ENCODE peak calls at places on chromosomes 4 and X, in five cellular contexts. N is Karpas-422, Z is HCT116, M is GM23248, G is fibroblast of lung. L is an unnamed sample.

GRCh38 chr4:174038481-174038880 is 245.0 kb downstream of the FBXO8 start:
- DNase-seq in N (no peak), Z (no peak), M (peak), G (no peak), L (no peak)

GRCh38 chr4:10496200-10496599 is 39.0 kb upstream of the ZNF518B start:
- DNase-seq in N (no peak), Z (no peak), M (no peak), G (no peak), L (no peak)

GRCh38 chr4:185997287-185997686 is 71.7 kb upstream of the TLR3 start:
- DNase-seq in N (no peak), Z (no peak), M (no peak), G (no peak), L (no peak)

GRCh38 chr4:113028074-113028473 is 21.4 kb upstream of the ANK2 start:
- DNase-seq in N (no peak), Z (no peak), M (no peak), G (no peak), L (no peak)

GRCh38 chr4:38861791-38862190 is 5.2 kb upstream of the TLR6 start:
- DNase-seq in N (peak), Z (no peak), M (no peak), G (no peak), L (no peak)

GRCh38 chrX:115940888-115941332 is 229.6 kb upstream of the AGTR2 start:
- DNase-seq in N (peak), Z (no peak), M (peak), G (peak), L (peak)

GRCh38 chr4:182325397-182325796 is 82.2 kb downstream of the TENM3 start:
- DNase-seq in N (no peak), Z (no peak), M (no peak), G (no peak), L (no peak)

GRCh38 chr4:124104101-124104500 is 608.4 kb downstream of the ANKRD50 start:
- DNase-seq in N (no peak), Z (no peak), M (no peak), G (no peak), L (peak)

GRCh38 chr4:107619065-107619464 is 101.0 kb downstream of the PAPSS1 start:
- DNase-seq in N (no peak), Z (no peak), M (peak), G (peak), L (peak)

GRCh38 chr4:30867427-30867826 is 147.3 kb downstream of the PCDH7 start:
- DNase-seq in N (no peak), Z (no peak), M (no peak), G (peak), L (peak)

GRCh38 chrX:135435933-135436332 is 14.2 kb downstream of the SMIM10L2A start:
- DNase-seq in N (no peak), Z (no peak), M (no peak), G (no peak), L (no peak)
- H3K9ac ChIP-seq in N (no peak), Z (no peak), M (no peak), G (no peak), L (no peak)

GRCh38 chr4:87584509-87584908 is 23.8 kb upstream of the DSPP start:
- DNase-seq in N (no peak), Z (no peak), M (no peak), G (no peak), L (no peak)

GRCh38 chr4:87592124-87592523 is 16.2 kb upstream of the DSPP start:
- DNase-seq in N (no peak), Z (no peak), M (no peak), G (no peak), L (no peak)

DNA sequence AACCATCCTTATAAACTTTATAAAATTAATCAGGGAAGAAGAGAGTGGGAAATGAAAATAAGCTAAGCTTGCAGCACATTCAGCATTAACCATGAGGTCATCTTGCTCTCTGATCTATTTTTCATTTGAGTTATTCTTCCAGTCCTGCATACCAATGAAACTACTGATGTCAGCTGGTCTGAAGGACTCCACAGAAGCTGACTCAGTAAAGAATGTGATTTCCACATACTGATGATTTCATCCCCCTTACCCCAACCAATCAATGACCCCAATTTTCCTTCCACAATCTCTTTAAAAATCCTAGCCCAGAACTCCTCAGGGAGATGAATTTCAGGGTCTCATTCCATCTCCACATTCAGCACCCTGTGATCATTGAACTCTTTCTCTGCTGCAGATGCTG is 18.8 kb upstream of the DSPP start:
- DNase-seq in N (no peak), Z (no peak), M (peak), G (peak), L (peak)
- H3K9ac ChIP-seq in N (no peak), Z (no peak), M (no peak), G (no peak), L (no peak)

DNA sequence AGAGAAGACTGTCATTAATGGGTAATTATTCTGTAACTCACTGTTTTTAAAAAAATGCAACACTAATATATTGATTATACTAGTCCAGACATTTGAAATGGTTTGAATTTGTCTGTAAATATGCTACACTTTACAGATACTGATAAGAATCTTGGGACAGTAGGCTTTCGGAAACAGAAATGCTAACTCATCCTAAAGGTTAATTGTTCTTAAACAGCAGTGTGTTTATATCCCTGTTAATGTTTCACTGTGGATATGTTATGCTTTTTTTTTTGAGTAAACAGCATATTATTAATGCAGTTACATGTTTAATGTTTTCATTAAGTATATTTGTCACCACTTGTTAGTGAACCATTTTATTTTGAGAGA is 31.4 kb downstream of the EXOC1 start:
- DNase-seq in N (no peak), Z (no peak), M (no peak), G (no peak), L (no peak)
- H3K9ac ChIP-seq in N (no peak), Z (no peak), M (no peak), G (no peak), L (no peak)

DNA sequence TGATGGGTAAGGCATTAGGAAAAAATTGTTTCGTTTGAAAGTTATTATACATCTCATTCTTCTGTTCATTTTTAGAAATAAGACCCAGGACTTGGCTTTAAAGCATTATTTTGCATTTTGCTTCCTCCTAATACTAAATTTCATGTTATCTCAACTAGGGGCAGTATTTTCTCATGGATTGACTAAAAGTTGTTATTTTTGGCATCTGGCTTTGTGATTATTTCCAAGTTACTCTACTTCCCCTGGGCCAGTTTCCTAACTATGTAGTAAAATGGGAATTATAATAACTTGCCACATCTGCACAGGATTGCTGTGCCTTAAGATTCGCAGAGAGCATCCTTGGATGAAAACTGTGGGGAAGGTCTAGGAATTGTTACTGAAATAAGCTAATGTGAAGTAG is 3.0 kb downstream of the RBPJ start:
- DNase-seq in N (no peak), Z (no peak), M (peak), G (peak), L (no peak)
- H3K9ac ChIP-seq in N (no peak), Z (no peak), M (peak), G (no peak), L (peak)

L was measured in mammary epithelial cell.